ENCODE peak calls at places on chromosomes 12 and 14, in five cellular contexts. One of them, this sample, is unnamed. For H3K4me1 and H3K9me3, the result is how much of the 10 kb centered on the place peaks cover.

GRCh38 chr12:9687228-9687627 is 17.7 kb downstream of the CLEC2D start:
- DNase-seq in keratinocyte: no peak
- DNase-seq in neuronal stem cell: no peak
- DNase-seq in uterus: no peak
- DNase-seq in effector memory CD4-positive, alpha-beta T cell: no peak
- DNase-seq in this sample: no peak

GRCh38 chr14:57182760-57183503 is 85.8 kb downstream of the EXOC5 start:
- DNase-seq in effector memory CD4-positive, alpha-beta T cell: no peak
- DNase-seq in keratinocyte: no peak
- DNase-seq in uterus: no peak
- DNase-seq in neuronal stem cell: peak
- DNase-seq in this sample: no peak

GRCh38 chr12:2008677-2009076 is 4.4 kb upstream of the DCP1B start:
- DNase-seq in neuronal stem cell: no peak
- DNase-seq in uterus: no peak
- DNase-seq in effector memory CD4-positive, alpha-beta T cell: no peak
- DNase-seq in keratinocyte: no peak
- DNase-seq in this sample: no peak

GRCh38 chr12:13950502-13950901 is 30.9 kb downstream of the GRIN2B start:
- DNase-seq in uterus: no peak
- DNase-seq in keratinocyte: no peak
- DNase-seq in neuronal stem cell: no peak
- DNase-seq in effector memory CD4-positive, alpha-beta T cell: no peak
- DNase-seq in this sample: no peak

GRCh38 chr12:73383584-73384229 is 1111.5 kb downstream of the TRHDE start:
- DNase-seq in uterus: no peak
- DNase-seq in neuronal stem cell: no peak
- DNase-seq in effector memory CD4-positive, alpha-beta T cell: no peak
- DNase-seq in keratinocyte: no peak
- DNase-seq in this sample: no peak

GRCh38 chr12:13390381-13390856 is 193.9 kb downstream of the EMP1 start:
- DNase-seq in keratinocyte: peak
- DNase-seq in effector memory CD4-positive, alpha-beta T cell: no peak
- DNase-seq in uterus: peak
- DNase-seq in neuronal stem cell: no peak
- DNase-seq in this sample: peak

GRCh38 chr14:20455355-20456300 is 602 bp downstream of the APEX1 start:
- DNase-seq in effector memory CD4-positive, alpha-beta T cell: no peak
- DNase-seq in keratinocyte: no peak
- DNase-seq in neuronal stem cell: no peak
- DNase-seq in uterus: no peak
- DNase-seq in this sample: no peak

GRCh38 chr12:39685854-39686608 is 66.4 kb upstream of the ABCD2 start:
- DNase-seq in neuronal stem cell: no peak
- DNase-seq in effector memory CD4-positive, alpha-beta T cell: no peak
- DNase-seq in uterus: no peak
- DNase-seq in keratinocyte: no peak
- DNase-seq in this sample: no peak

GRCh38 chr14:91339076-91339475 is 78.5 kb downstream of the CCDC88C start:
- DNase-seq in effector memory CD4-positive, alpha-beta T cell: no peak
- DNase-seq in keratinocyte: no peak
- DNase-seq in uterus: no peak
- DNase-seq in neuronal stem cell: no peak
- DNase-seq in this sample: no peak

GRCh38 chr12:65993173-65993572 is 137.4 kb downstream of the LLPH start:
- DNase-seq in neuronal stem cell: no peak
- DNase-seq in keratinocyte: no peak
- DNase-seq in effector memory CD4-positive, alpha-beta T cell: no peak
- DNase-seq in uterus: no peak
- DNase-seq in this sample: no peak

GRCh38 chr12:96073346-96074336 is 38.3 kb upstream of the LTA4H start:
- DNase-seq in effector memory CD4-positive, alpha-beta T cell: no peak
- DNase-seq in neuronal stem cell: no peak
- DNase-seq in uterus: no peak
- DNase-seq in keratinocyte: no peak
- DNase-seq in this sample: no peak

GRCh38 chr12:104630230-104630670 is 173.5 kb downstream of the CHST11 start:
- DNase-seq in uterus: no peak
- DNase-seq in neuronal stem cell: no peak
- DNase-seq in keratinocyte: no peak
- DNase-seq in effector memory CD4-positive, alpha-beta T cell: no peak
- DNase-seq in this sample: no peak

GRCh38 chr14:40838601-40839000 is 768.1 kb upstream of the LRFN5 start:
- DNase-seq in keratinocyte: no peak
- DNase-seq in uterus: no peak
- DNase-seq in neuronal stem cell: no peak
- DNase-seq in effector memory CD4-positive, alpha-beta T cell: no peak
- DNase-seq in this sample: no peak

GRCh38 chr14:22384974-22385526 is 204.0 kb downstream of the DAD1 start:
- DNase-seq in uterus: no peak
- DNase-seq in neuronal stem cell: no peak
- DNase-seq in effector memory CD4-positive, alpha-beta T cell: no peak
- DNase-seq in keratinocyte: no peak
- DNase-seq in this sample: no peak

GRCh38 chr14:22382395-22382794 is 206.6 kb downstream of the DAD1 start:
- DNase-seq in effector memory CD4-positive, alpha-beta T cell: no peak
- DNase-seq in keratinocyte: no peak
- DNase-seq in uterus: no peak
- DNase-seq in neuronal stem cell: no peak
- DNase-seq in this sample: no peak

GRCh38 chr14:22382955-22383354 is 206.1 kb downstream of the DAD1 start:
- DNase-seq in effector memory CD4-positive, alpha-beta T cell: no peak
- DNase-seq in neuronal stem cell: no peak
- DNase-seq in uterus: no peak
- DNase-seq in keratinocyte: no peak
- DNase-seq in this sample: no peak

GRCh38 chr14:22384167-22384549 is 204.9 kb downstream of the DAD1 start:
- DNase-seq in keratinocyte: no peak
- DNase-seq in neuronal stem cell: no peak
- DNase-seq in effector memory CD4-positive, alpha-beta T cell: no peak
- DNase-seq in uterus: no peak
- DNase-seq in this sample: no peak

GRCh38 chr14:22383515-22384166 is 205.4 kb downstream of the DAD1 start:
- DNase-seq in uterus: no peak
- DNase-seq in keratinocyte: no peak
- DNase-seq in effector memory CD4-positive, alpha-beta T cell: peak
- DNase-seq in neuronal stem cell: no peak
- DNase-seq in this sample: no peak
- H3K4me1 ChIP-seq in uterus: under half
- H3K4me1 ChIP-seq in keratinocyte: under half
- H3K4me1 ChIP-seq in effector memory CD4-positive, alpha-beta T cell: under half
- H3K4me1 ChIP-seq in neuronal stem cell: under half
- H3K4me1 ChIP-seq in this sample: under half

GRCh38 chr12:30769802-30770201 is 15.1 kb upstream of the CAPRIN2 start:
- DNase-seq in uterus: no peak
- DNase-seq in keratinocyte: no peak
- DNase-seq in effector memory CD4-positive, alpha-beta T cell: no peak
- DNase-seq in neuronal stem cell: no peak
- DNase-seq in this sample: no peak
- H3K4me3 ChIP-seq in uterus: no peak
- H3K4me3 ChIP-seq in keratinocyte: no peak
- H3K4me3 ChIP-seq in effector memory CD4-positive, alpha-beta T cell: no peak
- H3K4me3 ChIP-seq in neuronal stem cell: no peak
- H3K4me3 ChIP-seq in this sample: no peak

DNA sequence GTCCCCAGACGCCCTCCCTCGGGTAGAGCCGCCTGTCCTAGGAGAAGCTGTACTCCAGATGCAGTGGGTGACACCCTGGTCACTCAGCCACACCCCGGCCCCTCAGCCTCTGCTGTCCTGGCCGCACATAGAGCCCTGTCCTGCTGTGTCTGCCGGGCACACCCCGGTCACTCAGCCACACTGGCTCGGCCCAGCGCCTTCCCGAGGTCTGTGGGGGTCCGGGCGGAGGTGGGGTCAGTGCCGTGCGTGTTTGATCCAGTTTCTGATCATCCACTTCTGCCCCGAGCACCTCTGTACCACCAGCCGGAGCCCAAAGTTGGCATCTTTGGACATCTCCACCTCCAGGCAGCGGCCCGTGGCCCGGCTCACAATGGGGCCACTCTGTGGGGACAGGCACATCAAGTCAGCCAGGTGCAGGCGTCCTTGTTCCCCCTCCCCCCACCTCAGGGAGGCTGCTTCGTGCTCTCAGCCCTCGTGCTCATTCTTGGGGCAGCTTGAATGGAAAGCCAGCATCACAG is 52.7 kb downstream of the NOC4L start:
- DNase-seq in uterus: no peak
- DNase-seq in effector memory CD4-positive, alpha-beta T cell: no peak
- DNase-seq in neuronal stem cell: no peak
- DNase-seq in keratinocyte: no peak
- DNase-seq in this sample: no peak
- H3K9me3 ChIP-seq in uterus: under half
- H3K9me3 ChIP-seq in effector memory CD4-positive, alpha-beta T cell: under half
- H3K9me3 ChIP-seq in neuronal stem cell: under half
- H3K9me3 ChIP-seq in keratinocyte: under half
- H3K9me3 ChIP-seq in this sample: under half

GRCh38 chr12:110836291-110836690 is 10.5 kb upstream of the CCDC63 start:
- DNase-seq in neuronal stem cell: no peak
- DNase-seq in keratinocyte: no peak
- DNase-seq in effector memory CD4-positive, alpha-beta T cell: no peak
- DNase-seq in uterus: no peak
- DNase-seq in this sample: no peak
- H3K4me1 ChIP-seq in neuronal stem cell: under half
- H3K4me1 ChIP-seq in keratinocyte: under half
- H3K4me1 ChIP-seq in effector memory CD4-positive, alpha-beta T cell: under half
- H3K4me1 ChIP-seq in uterus: under half
- H3K4me1 ChIP-seq in this sample: under half

GRCh38 chr12:30823140-30823669 is 68.5 kb upstream of the CAPRIN2 start:
- DNase-seq in neuronal stem cell: peak
- DNase-seq in uterus: peak
- DNase-seq in effector memory CD4-positive, alpha-beta T cell: peak
- DNase-seq in keratinocyte: no peak
- DNase-seq in this sample: peak
- H3K4me3 ChIP-seq in neuronal stem cell: peak
- H3K4me3 ChIP-seq in uterus: peak
- H3K4me3 ChIP-seq in effector memory CD4-positive, alpha-beta T cell: peak
- H3K4me3 ChIP-seq in keratinocyte: peak
- H3K4me3 ChIP-seq in this sample: peak

DNA sequence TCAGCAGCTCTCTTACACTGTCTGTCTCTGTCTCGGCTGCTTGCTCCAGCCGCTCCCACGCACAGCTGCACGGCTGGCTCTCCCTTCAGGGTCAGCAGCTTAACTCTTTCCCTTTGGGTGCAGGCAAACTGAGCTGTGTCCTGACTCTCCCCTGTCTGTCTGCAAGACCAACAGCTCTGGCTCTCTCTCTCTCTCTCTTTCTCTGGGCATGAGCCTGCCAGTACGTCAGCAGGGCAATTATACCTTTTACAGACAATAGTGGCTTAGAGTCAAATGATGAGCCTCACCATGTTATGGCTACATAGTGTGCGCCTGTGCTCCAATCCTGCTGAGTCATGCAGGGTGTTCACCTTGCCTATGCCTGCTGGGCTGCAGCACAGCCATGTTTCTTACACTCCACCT is 120.5 kb upstream of the DDHD1 start:
- DNase-seq in uterus: peak
- DNase-seq in keratinocyte: no peak
- DNase-seq in neuronal stem cell: no peak
- DNase-seq in effector memory CD4-positive, alpha-beta T cell: no peak
- DNase-seq in this sample: peak
- H3K9me3 ChIP-seq in uterus: under half
- H3K9me3 ChIP-seq in keratinocyte: under half
- H3K9me3 ChIP-seq in neuronal stem cell: under half
- H3K9me3 ChIP-seq in effector memory CD4-positive, alpha-beta T cell: under half
- H3K9me3 ChIP-seq in this sample: under half

GRCh38 chr12:29742646-29743045 is 41.1 kb downstream of the TMTC1 start:
- DNase-seq in keratinocyte: no peak
- DNase-seq in neuronal stem cell: no peak
- DNase-seq in effector memory CD4-positive, alpha-beta T cell: no peak
- DNase-seq in uterus: no peak
- DNase-seq in this sample: no peak

GRCh38 chr12:29738416-29738815 is 45.3 kb downstream of the TMTC1 start:
- DNase-seq in uterus: no peak
- DNase-seq in keratinocyte: no peak
- DNase-seq in neuronal stem cell: no peak
- DNase-seq in effector memory CD4-positive, alpha-beta T cell: no peak
- DNase-seq in this sample: no peak

GRCh38 chr12:29741342-29742241 is 42.1 kb downstream of the TMTC1 start:
- DNase-seq in neuronal stem cell: no peak
- DNase-seq in keratinocyte: peak
- DNase-seq in effector memory CD4-positive, alpha-beta T cell: no peak
- DNase-seq in uterus: no peak
- DNase-seq in this sample: no peak

GRCh38 chr12:29737616-29738015 is 46.1 kb downstream of the TMTC1 start:
- DNase-seq in effector memory CD4-positive, alpha-beta T cell: no peak
- DNase-seq in uterus: no peak
- DNase-seq in keratinocyte: no peak
- DNase-seq in neuronal stem cell: no peak
- DNase-seq in this sample: no peak

GRCh38 chr12:29739279-29739991 is 44.3 kb downstream of the TMTC1 start:
- DNase-seq in uterus: no peak
- DNase-seq in keratinocyte: no peak
- DNase-seq in effector memory CD4-positive, alpha-beta T cell: no peak
- DNase-seq in neuronal stem cell: no peak
- DNase-seq in this sample: no peak
- H3K4me1 ChIP-seq in uterus: under half
- H3K4me1 ChIP-seq in keratinocyte: under half
- H3K4me1 ChIP-seq in effector memory CD4-positive, alpha-beta T cell: under half
- H3K4me1 ChIP-seq in neuronal stem cell: under half
- H3K4me1 ChIP-seq in this sample: half or more

GRCh38 chr14:22599349-22599748 is 1.2 kb downstream of the ABHD4 start:
- DNase-seq in effector memory CD4-positive, alpha-beta T cell: no peak
- DNase-seq in uterus: no peak
- DNase-seq in neuronal stem cell: no peak
- DNase-seq in keratinocyte: no peak
- DNase-seq in this sample: no peak
- H3K4me3 ChIP-seq in effector memory CD4-positive, alpha-beta T cell: no peak
- H3K4me3 ChIP-seq in uterus: peak
- H3K4me3 ChIP-seq in neuronal stem cell: no peak
- H3K4me3 ChIP-seq in keratinocyte: peak
- H3K4me3 ChIP-seq in this sample: peak

DNA sequence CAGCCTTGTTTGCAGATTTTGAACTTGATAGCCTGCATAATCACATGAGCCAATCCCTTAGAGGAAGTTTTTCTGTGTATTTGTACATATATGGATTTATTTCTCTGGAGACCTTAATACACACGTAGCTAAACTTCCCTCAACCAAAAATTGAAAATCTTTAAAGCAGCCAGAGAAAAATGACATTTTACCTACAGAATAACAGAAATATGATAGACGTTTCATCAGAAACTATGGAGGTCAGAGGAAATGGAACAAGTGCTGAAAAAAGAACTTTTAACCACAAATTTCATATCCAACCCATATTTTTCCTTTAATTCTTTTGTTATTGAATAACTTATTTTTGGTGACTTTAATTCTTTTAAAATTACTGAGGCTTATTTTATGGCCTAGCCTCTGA is 177.7 kb downstream of the CCDC91 start:
- DNase-seq in neuronal stem cell: no peak
- DNase-seq in keratinocyte: no peak
- DNase-seq in effector memory CD4-positive, alpha-beta T cell: no peak
- DNase-seq in uterus: no peak
- DNase-seq in this sample: no peak
- H3K9me3 ChIP-seq in neuronal stem cell: under half
- H3K9me3 ChIP-seq in keratinocyte: under half
- H3K9me3 ChIP-seq in effector memory CD4-positive, alpha-beta T cell: under half
- H3K9me3 ChIP-seq in uterus: under half
- H3K9me3 ChIP-seq in this sample: half or more

DNA sequence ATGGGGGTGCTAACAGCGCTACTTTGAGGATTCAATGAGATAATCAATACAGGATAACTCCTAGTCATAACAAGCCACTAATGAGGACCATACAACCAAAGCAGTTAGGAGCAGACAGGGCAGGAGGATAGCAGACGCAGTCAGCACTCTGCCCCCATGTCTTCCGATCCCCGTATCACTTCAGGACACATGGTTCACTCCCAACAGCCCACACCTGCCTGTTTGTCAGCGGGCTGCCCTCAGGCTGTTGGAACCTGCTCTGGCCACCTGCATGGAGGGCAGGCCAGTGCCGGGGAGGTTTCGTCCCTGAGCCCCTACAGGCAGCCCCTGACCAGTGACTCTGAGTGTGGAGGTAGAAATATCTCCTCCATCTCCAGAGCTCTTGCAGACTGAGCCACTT is 37.1 kb upstream of the LTBP2 start:
- DNase-seq in effector memory CD4-positive, alpha-beta T cell: no peak
- DNase-seq in neuronal stem cell: no peak
- DNase-seq in uterus: no peak
- DNase-seq in keratinocyte: no peak
- DNase-seq in this sample: no peak
- H3K4me1 ChIP-seq in effector memory CD4-positive, alpha-beta T cell: under half
- H3K4me1 ChIP-seq in neuronal stem cell: under half
- H3K4me1 ChIP-seq in uterus: under half
- H3K4me1 ChIP-seq in keratinocyte: under half
- H3K4me1 ChIP-seq in this sample: under half

This sample was measured in heart right ventricle.